ENCODE peak calls at places on chromosomes 6 and 20, in seven cellular contexts. K is mucosa of descending colon; P is ovary; B is CD8-positive, alpha-beta T cell; D is A549; M is kidney; T is kidney epithelial cell. J is an unnamed sample.

GRCh38 chr6:8749449-8749848 is 314.1 kb upstream of the SLC35B3 start:
- DNase-seq in B (no peak), D (no peak), K (no peak), P (no peak), M (no peak), T (no peak), J (no peak)

GRCh38 chr6:18820725-18821124 is 433.6 kb downstream of the RNF144B start:
- DNase-seq in P (no peak), K (no peak), B (no peak), M (no peak), D (no peak), T (no peak), J (no peak)

GRCh38 chr6:169545956-169546355 is 155.9 kb downstream of the WDR27 start:
- DNase-seq in K (no peak), T (no peak), D (no peak), B (no peak), P (no peak), M (no peak), J (no peak)

GRCh38 chr6:110999634-111000270 is 17.9 kb downstream of the RPF2 start:
- DNase-seq in D (peak), T (no peak), P (no peak), B (no peak), K (no peak), M (no peak), J (no peak)

GRCh38 chr20:47336013-47336754 is 20.3 kb downstream of the ZMYND8 start:
- DNase-seq in D (no peak), K (no peak), P (peak), T (no peak), M (no peak), B (no peak), J (no peak)

GRCh38 chr6:34595332-34596090 is 39.4 kb upstream of the SPDEF start:
- DNase-seq in P (no peak), B (no peak), D (no peak), K (no peak), M (no peak), T (no peak), J (no peak)

GRCh38 chr6:90701146-90701781 is 114.4 kb upstream of the MAP3K7 start:
- DNase-seq in D (peak), P (no peak), M (no peak), B (no peak), T (no peak), K (no peak), J (no peak)

GRCh38 chr6:70398783-70399730 is 14.3 kb upstream of the FAM135A start:
- DNase-seq in D (peak), K (peak), T (peak), B (no peak), P (no peak), M (peak), J (peak)

GRCh38 chr6:159961523-159961922 is 7.4 kb upstream of the IGF2R start:
- DNase-seq in K (no peak), B (no peak), D (no peak), P (no peak), M (no peak), T (no peak), J (no peak)

GRCh38 chr6:42402184-42402583 is 49.5 kb downstream of the TRERF1 start:
- DNase-seq in K (no peak), B (peak), D (no peak), P (no peak), M (no peak), T (no peak), J (no peak)

GRCh38 chr6:79466222-79466834 is 70.9 kb downstream of the LCA5 start:
- DNase-seq in M (no peak), T (no peak), D (no peak), P (no peak), K (no peak), B (no peak), J (no peak)

GRCh38 chr6:135935951-135936601 is 84.6 kb downstream of the PDE7B start:
- DNase-seq in B (no peak), P (no peak), D (peak), K (no peak), T (no peak), M (no peak), J (no peak)

GRCh38 chr6:35419431-35419830 is 32.7 kb upstream of the FANCE start:
- DNase-seq in T (no peak), D (peak), P (no peak), M (no peak), B (no peak), K (no peak), J (no peak)

GRCh38 chr6:21001736-21002135 is 467.5 kb downstream of the CDKAL1 start:
- DNase-seq in D (no peak), P (no peak), T (no peak), M (no peak), K (no peak), B (no peak), J (no peak)

GRCh38 chr6:30895343-30895742 is 11.0 kb downstream of the DDR1 start:
- DNase-seq in D (no peak), T (no peak), P (no peak), M (peak), K (no peak), B (no peak), J (no peak)
- TF ChIP-seq CTCF in D (no peak), T (no peak), P (no peak), M (no peak), K (no peak), B (no peak), J (no peak)

GRCh38 chr20:29878777-29879442 is 1378.6 kb upstream of the DEFB115 start:
- DNase-seq in M (peak), K (peak), D (no peak), T (no peak), P (no peak), B (no peak), J (peak)
- H3K4me3 ChIP-seq in M (no peak), K (no peak), D (peak), T (no peak), P (no peak), B (no peak), J (no peak)

DNA sequence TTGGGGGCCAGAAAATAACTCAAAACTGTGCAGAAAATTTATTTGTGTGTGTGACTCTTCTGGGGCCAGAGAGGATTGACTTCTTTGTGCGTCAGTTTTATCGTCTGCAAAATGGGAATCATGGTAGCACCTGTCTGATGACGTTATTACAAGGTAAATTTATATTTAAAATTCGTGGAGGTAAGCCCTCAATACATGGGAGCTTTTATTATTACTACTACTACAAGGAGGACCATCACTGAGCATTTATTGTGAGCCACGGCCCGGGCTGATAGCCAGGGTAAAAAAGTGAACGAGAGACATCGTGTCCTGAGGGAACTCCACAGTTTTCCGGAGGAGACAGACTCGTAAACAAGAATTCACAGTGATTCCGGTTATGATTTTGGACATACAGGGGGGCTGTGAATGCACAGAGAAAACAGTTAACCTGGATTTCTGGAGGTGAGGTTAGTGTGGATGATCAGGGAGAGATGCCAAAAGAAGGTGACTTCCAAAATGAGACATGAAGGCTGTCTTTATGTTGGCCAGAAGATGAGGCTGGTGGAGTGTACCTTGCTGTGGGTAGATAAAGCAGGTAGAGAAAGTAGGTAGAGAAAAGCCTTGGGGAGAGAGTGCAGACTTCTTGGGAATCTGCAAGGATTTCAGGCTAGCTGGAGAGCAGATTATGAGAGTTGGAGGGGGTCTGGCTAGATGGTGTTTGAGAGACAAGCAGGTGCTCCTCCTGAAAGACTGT is 10.5 kb upstream of the SERINC3 start:
- DNase-seq in K (no peak), B (no peak), P (peak), D (no peak), M (no peak), T (no peak), J (no peak)
- TF ChIP-seq CTCF in K (no peak), B (no peak), P (no peak), D (no peak), M (no peak), T (no peak), J (no peak)

DNA sequence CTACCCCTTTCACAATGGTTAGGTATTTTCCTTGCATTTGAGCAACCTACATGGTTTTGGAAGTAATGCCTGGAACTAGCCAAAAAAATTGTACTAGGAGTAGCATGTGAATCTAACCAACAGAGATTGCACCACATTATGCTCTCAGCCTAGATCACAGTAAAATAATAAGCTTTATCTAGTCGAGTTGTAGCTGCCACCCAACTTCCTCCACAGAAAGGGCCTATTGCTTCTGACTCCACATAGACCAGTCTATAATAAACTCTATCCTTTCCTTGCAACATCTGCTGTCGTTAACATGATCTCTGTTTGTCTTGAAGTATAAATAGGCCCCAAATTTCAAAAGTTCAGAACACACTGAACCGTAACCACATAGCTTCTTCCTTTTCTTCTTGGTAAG is 375.5 kb downstream of the PKHD1 start:
- DNase-seq in T (no peak), B (no peak), K (no peak), D (no peak), P (no peak), M (no peak), J (no peak)
- H3K4me3 ChIP-seq in T (no peak), B (no peak), K (no peak), D (no peak), P (no peak), M (no peak), J (no peak)

GRCh38 chr6:95095855-95096254 is 481.5 kb upstream of the MANEA start:
- DNase-seq in T (no peak), P (no peak), K (no peak), M (no peak), B (no peak), D (no peak), J (no peak)

GRCh38 chr6:95093154-95093553 is 484.2 kb upstream of the MANEA start:
- DNase-seq in D (no peak), T (no peak), B (no peak), M (no peak), K (no peak), P (no peak), J (no peak)

GRCh38 chr6:95095271-95095670 is 482.1 kb upstream of the MANEA start:
- DNase-seq in T (no peak), B (no peak), K (no peak), P (no peak), D (no peak), M (no peak), J (no peak)

GRCh38 chr6:95094751-95095150 is 482.6 kb upstream of the MANEA start:
- DNase-seq in B (no peak), M (no peak), T (peak), P (no peak), K (no peak), D (peak), J (no peak)

DNA sequence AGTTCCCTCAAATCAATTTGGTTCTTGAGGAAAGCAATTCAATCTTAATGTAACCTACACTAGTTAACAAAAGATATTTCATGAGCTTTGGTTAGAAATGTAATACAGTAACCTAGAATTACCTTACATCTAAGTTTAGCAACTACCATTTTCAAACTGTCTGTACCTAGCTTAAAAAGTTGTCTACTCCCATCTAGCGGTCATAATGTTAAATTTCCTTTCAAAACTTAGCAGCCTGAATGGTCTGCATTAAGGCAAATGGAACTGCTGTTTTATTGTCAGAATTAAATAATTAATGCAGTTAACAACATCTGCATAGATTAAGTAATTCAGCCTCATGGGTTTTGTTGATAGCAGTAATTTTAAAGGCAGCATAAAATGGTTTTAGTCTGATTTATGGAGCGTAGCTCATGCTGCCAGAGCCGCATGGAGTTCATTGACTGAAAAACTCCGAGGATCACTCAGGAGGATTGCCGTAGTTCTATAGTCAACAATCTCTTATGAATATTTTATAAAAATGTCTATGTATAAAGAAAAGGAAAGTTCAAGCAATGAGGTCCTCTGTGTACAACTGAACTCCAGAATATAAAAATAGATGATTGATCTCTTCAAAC is 485.4 kb upstream of the MANEA start:
- DNase-seq in M (no peak), B (no peak), K (no peak), P (no peak), D (peak), T (peak), J (no peak)
- TF ChIP-seq CTCF in M (peak), B (no peak), K (no peak), P (no peak), D (peak), T (peak), J (peak)

GRCh38 chr6:101396552-101397173 is 3.2 kb downstream of the GRIK2 start:
- DNase-seq in D (peak), P (no peak), M (no peak), K (no peak), B (peak), T (no peak), J (peak)

GRCh38 chr6:101395345-101395744 is 1.8 kb downstream of the GRIK2 start:
- DNase-seq in K (no peak), D (no peak), P (no peak), M (no peak), T (no peak), B (no peak), J (no peak)

GRCh38 chr6:101391772-101392560 is 1.5 kb upstream of the GRIK2 start:
- DNase-seq in P (no peak), B (no peak), M (peak), D (no peak), T (no peak), K (no peak), J (peak)

GRCh38 chr6:101393291-101394251 is at the start of gene GRIK2:
- DNase-seq in D (no peak), M (peak), T (no peak), P (no peak), B (no peak), K (no peak), J (peak)

DNA sequence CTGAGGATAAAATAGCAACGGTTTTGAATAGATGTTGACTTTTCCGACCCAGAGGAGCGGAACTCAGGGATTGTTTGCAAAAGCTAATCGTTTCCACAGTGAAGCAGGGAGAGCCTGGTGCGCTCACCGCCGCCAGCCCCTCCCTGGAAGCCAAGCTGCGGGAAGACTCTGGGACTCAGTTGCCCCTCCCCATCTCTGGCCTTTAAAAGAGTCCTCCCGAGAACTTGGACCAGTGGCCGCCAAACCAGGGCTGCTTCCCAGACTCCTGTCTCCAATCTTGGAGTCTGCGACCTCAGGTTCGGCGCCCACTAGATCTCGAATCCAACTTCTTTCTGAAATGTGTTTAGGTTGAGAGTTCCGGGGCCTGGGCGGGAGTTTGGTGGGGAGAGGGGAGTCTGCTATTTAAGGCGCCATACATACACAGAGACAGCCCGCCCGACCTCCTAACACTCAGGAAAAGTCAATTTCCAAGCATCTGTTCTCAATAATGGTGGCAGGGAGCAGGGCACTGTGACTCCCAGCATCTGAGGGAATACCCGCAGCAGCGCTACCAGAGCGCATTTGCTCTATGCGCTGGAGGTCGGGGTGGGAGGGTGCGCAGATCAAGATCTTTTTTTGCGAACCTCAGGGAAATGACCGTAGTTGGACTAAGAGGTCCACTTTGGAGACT is 812 bp upstream of the GRIK2 start:
- DNase-seq in B (no peak), P (no peak), M (no peak), K (no peak), T (no peak), D (no peak), J (no peak)
- H3K4me3 ChIP-seq in B (no peak), P (no peak), M (peak), K (no peak), T (peak), D (peak), J (peak)

GRCh38 chr6:168117942-168118341 is 38.9 kb upstream of the FRMD1 start:
- DNase-seq in M (no peak), D (no peak), B (no peak), T (no peak), P (no peak), K (no peak), J (no peak)
- TF ChIP-seq CTCF in M (peak), D (no peak), B (no peak), T (peak), P (no peak), K (no peak), J (peak)

J was measured in body of pancreas.